ENCODE peak calls at places on chromosomes 16 and 17, in four cellular contexts. M is CD4-positive, alpha-beta memory T cell; T is heart right ventricle; B is heart left ventricle. E is an unnamed sample.

GRCh38 chr16:10878644-10879498 is 1.9 kb downstream of the CIITA start:
- DNase-seq in M (peak; percentile 1), T (peak; percentile 50), B (peak; percentile 45), E (no peak)

GRCh38 chr16:25224731-25225319 is 8.1 kb downstream of the AQP8 start:
- DNase-seq in M (no peak), T (no peak), B (no peak), E (no peak)

GRCh38 chr17:44137891-44138709 is 3.6 kb upstream of the HROB start:
- DNase-seq in M (no peak), T (peak; percentile 69), B (peak; percentile 65), E (peak; percentile 44)

GRCh38 chr16:77457046-77457445 is 22.2 kb upstream of the ADAMTS18 start:
- DNase-seq in M (no peak), T (no peak), B (no peak), E (no peak)

GRCh38 chr17:47847341-47848197 is 3.4 kb downstream of the SP6 start:
- DNase-seq in M (peak; percentile 22), T (no peak), B (no peak), E (no peak)

GRCh38 chr17:51684214-51684613 is 423.9 kb downstream of the UTP18 start:
- DNase-seq in M (no peak), T (no peak), B (no peak), E (no peak)

GRCh38 chr17:59331929-59332889 is 754 bp downstream of the YPEL2 start:
- DNase-seq in M (peak; percentile 23), T (peak; percentile 77), B (peak; percentile 70), E (peak; percentile 18)

GRCh38 chr17:42436401-42436800 is 13.3 kb upstream of the CAVIN1 start:
- DNase-seq in M (no peak), T (no peak), B (peak; percentile 68), E (no peak)

GRCh38 chr16:72029567-72030271 is 21.2 kb downstream of the DHODH start:
- DNase-seq in M (no peak), T (no peak), B (no peak), E (no peak)

GRCh38 chr17:60463157-60463820 is 41.0 kb downstream of the CHCT1 start:
- DNase-seq in M (no peak), T (no peak), B (no peak), E (no peak)

GRCh38 chr16:19753815-19754643 is 36.0 kb downstream of the IQCK start:
- DNase-seq in M (no peak), T (no peak), B (no peak), E (no peak)

GRCh38 chr17:3049705-3050295 is 13.6 kb downstream of the OR1D5 start:
- DNase-seq in M (no peak), T (no peak), B (no peak), E (no peak)

GRCh38 chr16:82796047-82796446 is 169.3 kb downstream of the CDH13 start:
- DNase-seq in M (no peak), T (no peak), B (no peak), E (no peak)

GRCh38 chr17:80921159-80921558 is 70.5 kb upstream of the CHMP6 start:
- DNase-seq in M (no peak), T (no peak), B (no peak), E (no peak)

GRCh38 chr17:7644768-7645167 is 6.0 kb upstream of the ATP1B2 start:
- DNase-seq in M (no peak), T (no peak), B (no peak), E (no peak)

GRCh38 chr17:5138616-5139453 is 23.0 kb downstream of the USP6 start:
- DNase-seq in M (no peak), T (no peak), B (no peak), E (no peak)

GRCh38 chr16:63938661-63939060 is 1183.2 kb downstream of the CDH11 start:
- DNase-seq in M (no peak), T (no peak), B (no peak), E (no peak)

GRCh38 chr16:63928421-63928820 is 1193.4 kb downstream of the CDH11 start:
- DNase-seq in M (no peak), T (no peak), B (no peak), E (no peak)

DNA sequence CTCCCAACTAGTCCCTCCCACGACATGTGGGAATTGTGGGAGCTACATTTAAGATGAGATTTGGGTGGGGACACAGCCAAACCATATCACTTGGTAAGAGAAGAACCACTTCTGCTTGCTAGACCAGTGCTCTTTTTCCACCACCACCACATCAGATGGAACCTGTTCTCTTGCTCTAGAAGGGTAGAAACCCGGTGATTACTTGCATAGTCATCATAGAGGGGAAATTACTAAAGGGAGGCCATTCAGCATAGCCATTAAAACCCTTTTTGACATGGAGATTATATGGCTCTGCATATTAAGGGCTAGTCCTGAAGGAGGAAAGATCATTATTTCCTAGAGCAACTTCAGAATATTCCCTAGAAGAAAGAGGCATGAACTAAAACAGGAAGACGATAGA is 1188.0 kb downstream of the CDH11 start:
- DNase-seq in M (no peak), T (no peak), B (no peak), E (no peak)
- H3K9me3 ChIP-seq in M (no peaks in the 10 kb centered on the region), T (peaks cover 8% of the 10 kb centered on the region), B (peaks cover 8% of the 10 kb centered on the region), E (no peaks in the 10 kb centered on the region)

DNA sequence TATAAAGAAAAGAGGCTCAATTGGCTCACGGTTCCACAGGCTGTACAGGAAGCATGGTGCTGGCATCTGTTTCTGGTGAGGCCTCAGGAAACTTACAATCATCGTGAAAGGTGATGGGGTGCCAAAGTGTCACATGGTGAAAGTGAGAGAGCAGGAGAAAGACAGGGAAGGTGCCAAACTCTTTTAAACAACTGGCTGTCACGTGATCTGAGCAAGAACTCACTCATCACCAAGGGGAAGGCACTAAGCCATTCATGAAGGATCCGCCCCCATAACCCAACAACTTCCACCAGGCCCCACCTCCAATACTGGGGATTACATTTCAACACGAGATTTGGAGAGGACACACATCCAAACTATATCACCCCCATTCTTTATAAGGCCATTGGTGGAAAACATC is 28.4 kb upstream of the HS3ST2 start:
- DNase-seq in M (no peak), T (no peak), B (no peak), E (no peak)
- H3K9me3 ChIP-seq in M (no peaks in the 10 kb centered on the region), T (no peaks in the 10 kb centered on the region), B (no peaks in the 10 kb centered on the region), E (no peaks in the 10 kb centered on the region)

GRCh38 chr16:68563631-68564366 is 24.7 kb downstream of the ZFP90 start:
- DNase-seq in M (no peak), T (no peak), B (no peak), E (no peak)
- H3K9me3 ChIP-seq in M (peaks cover 72% of the 10 kb centered on the region), T (peaks cover 100% of the 10 kb centered on the region), B (peaks cover 100% of the 10 kb centered on the region), E (peaks cover 47% of the 10 kb centered on the region)

GRCh38 chr16:31913668-31914067 is 40.1 kb downstream of the ZNF267 start:
- DNase-seq in M (no peak), T (no peak), B (no peak), E (no peak)
- H3K9me3 ChIP-seq in M (peaks cover 77% of the 10 kb centered on the region), T (peaks cover 100% of the 10 kb centered on the region), B (peaks cover 100% of the 10 kb centered on the region), E (peaks cover 83% of the 10 kb centered on the region)